ENCODE peak calls at places on chromosomes 1 and 21, in four cellular contexts. C is ascending aorta, E is colonic mucosa, A is fibroblast of lung. N is an unnamed sample.

GRCh38 chr1:154884868-154885706 is 15.0 kb upstream of the KCNN3 start:
- DNase-seq in C (no peak), E (no peak), A (no peak), N (no peak)

GRCh38 chr1:2242814-2243725 is 15.0 kb downstream of the SKI start:
- DNase-seq in C (no peak), E (no peak), A (no peak), N (peak)

GRCh38 chr1:64850846-64851245 is 106.0 kb downstream of the RAVER2 start:
- DNase-seq in C (no peak), E (no peak), A (no peak), N (no peak)

GRCh38 chr1:76682152-76682551 is 185.1 kb upstream of the ST6GALNAC5 start:
- DNase-seq in C (no peak), E (no peak), A (no peak), N (no peak)

GRCh38 chr1:114756009-114756892 is 1.5 kb downstream of the CSDE1 start:
- DNase-seq in C (no peak), E (no peak), A (peak), N (no peak)

GRCh38 chr1:32876341-32877210 is 5.9 kb upstream of the FNDC5 start:
- DNase-seq in C (no peak), E (peak), A (no peak), N (peak)

GRCh38 chr1:54885863-54886723 is 902 bp downstream of the DHCR24 start:
- DNase-seq in C (no peak), E (peak), A (peak), N (peak)

GRCh38 chr1:198771562-198772153 is 132.8 kb downstream of the PTPRC start:
- DNase-seq in C (no peak), E (no peak), A (peak), N (no peak)

GRCh38 chr1:53122847-53123461 is 19.5 kb downstream of the SLC1A7 start:
- DNase-seq in C (no peak), E (no peak), A (no peak), N (no peak)

GRCh38 chr1:14538335-14538734 is 60.1 kb upstream of the KAZN start:
- DNase-seq in C (no peak), E (no peak), A (no peak), N (no peak)

GRCh38 chr21:25528511-25528910 is 78.8 kb downstream of the MRPL39 start:
- DNase-seq in C (no peak), E (no peak), A (no peak), N (no peak)

GRCh38 chr1:220878223-220879081 is 791 bp upstream of the HLX start:
- DNase-seq in C (no peak), E (peak), A (no peak), N (peak)

GRCh38 chr1:50915621-50916020 is 44.4 kb downstream of the FAF1 start:
- DNase-seq in C (no peak), E (no peak), A (no peak), N (no peak)

GRCh38 chr1:16231331-16232315 is 5.4 kb downstream of the CPLANE2 start:
- DNase-seq in C (no peak), E (no peak), A (no peak), N (no peak)

GRCh38 chr1:40866408-40866788 is 4.2 kb upstream of the CITED4 start:
- DNase-seq in C (no peak), E (no peak), A (peak), N (no peak)

GRCh38 chr1:199123615-199124014 is 484.8 kb downstream of the PTPRC start:
- DNase-seq in C (no peak), E (no peak), A (peak), N (no peak)

GRCh38 chr1:91501527-91501859 is 842 bp downstream of the CDC7 start:
- DNase-seq in C (no peak), E (no peak), A (peak), N (peak)

GRCh38 chr1:116359060-116359830 is 13.8 kb upstream of the ATP1A1 start:
- DNase-seq in C (no peak), E (no peak), A (peak), N (no peak)

GRCh38 chr1:226978350-226979114 is 38.4 kb downstream of the COQ8A start:
- DNase-seq in C (no peak), E (no peak), A (no peak), N (no peak)
- H3K27ac ChIP-seq in C (no peak), E (no peak), A (no peak), N (peak)

GRCh38 chr1:228265167-228265566 is 57.3 kb downstream of the OBSCN start:
- DNase-seq in C (no peak), E (no peak), A (peak), N (no peak)
- TF ChIP-seq CTCF in C (no peak), E (no peak), A (peak), N (peak)

GRCh38 chr1:67674260-67675011 is 10.6 kb upstream of the GADD45A start:
- DNase-seq in C (no peak), E (no peak), A (peak), N (peak)
- H3K27ac ChIP-seq in C (no peak), E (no peak), A (no peak), N (no peak)

GRCh38 chr1:117810553-117810952 is 118.9 kb downstream of the GDAP2 start:
- DNase-seq in C (no peak), E (no peak), A (no peak), N (no peak)
- TF ChIP-seq CTCF in C (no peak), E (no peak), A (no peak), N (no peak)